ENCODE peak calls at places on chromosomes 1 and 21, in six cellular contexts. B is GM23248, M is mesenchymal stem cell, E is IMR-90, N is left lung, H is A549. C is an unnamed sample.
A peak's percentile ranks its signal among the peaks of the same experiment; 100 is the strongest.

GRCh38 chr21:33993286-33994231 is 78.0 kb upstream of the ATP5PO start:
- DNase-seq in N (peak; percentile 52), M (no peak), B (no peak), H (no peak), E (no peak), C (no peak)

GRCh38 chr1:29236993-29237905 is 927 bp downstream of the PTPRU start:
- DNase-seq in B (peak; percentile 73), E (peak; percentile 45), M (peak; percentile 68), H (no peak), N (no peak), C (no peak)

GRCh38 chr1:18495635-18496034 is 14.9 kb downstream of the KLHDC7A start:
- DNase-seq in M (no peak), B (no peak), H (no peak), E (no peak), N (no peak), C (no peak)

GRCh38 chr1:94876362-94876761 is 50.5 kb downstream of the CNN3 start:
- DNase-seq in N (no peak), B (peak; percentile 65), H (no peak), E (peak; percentile 76), M (no peak), C (no peak)

GRCh38 chr1:215645861-215646260 is 78.8 kb downstream of the KCTD3 start:
- DNase-seq in H (no peak), E (no peak), B (no peak), M (no peak), N (no peak), C (no peak)

GRCh38 chr1:117686907-117687306 is 81.1 kb downstream of the TENT5C start:
- DNase-seq in E (peak; percentile 65), B (peak; percentile 51), H (no peak), N (no peak), M (peak; percentile 85), C (no peak)

GRCh38 chr1:165168466-165168865 is 188.0 kb downstream of the LMX1A start:
- DNase-seq in H (no peak), M (no peak), B (no peak), E (no peak), N (no peak), C (peak; percentile 42)

GRCh38 chr1:93749487-93749886 is 67.8 kb upstream of the BCAR3 start:
- DNase-seq in H (no peak), N (no peak), E (no peak), B (no peak), M (no peak), C (no peak)

GRCh38 chr21:34073749-34074282 is 438 bp downstream of the MRPS6 start:
- DNase-seq in N (peak; percentile 48), M (no peak), E (no peak), H (no peak), B (peak; percentile 68), C (no peak)

GRCh38 chr1:209387969-209388329 is 195.6 kb upstream of the CAMK1G start:
- DNase-seq in E (peak; percentile 51), H (no peak), B (peak; percentile 45), N (no peak), M (no peak), C (no peak)

GRCh38 chr1:218480137-218480536 is 135.0 kb downstream of the TGFB2 start:
- DNase-seq in M (peak; percentile 91), B (peak; percentile 95), N (no peak), E (peak; percentile 97), H (no peak), C (no peak)

GRCh38 chr21:46421191-46421750 is 37.4 kb upstream of the DIP2A start:
- DNase-seq in E (no peak), H (no peak), B (no peak), M (no peak), N (no peak), C (no peak)

GRCh38 chr1:247110627-247111258 is 6.6 kb upstream of the ZNF669 start:
- DNase-seq in M (peak; percentile 19), B (peak; percentile 62), N (no peak), E (peak; percentile 6), H (no peak), C (no peak)

GRCh38 chr1:6648556-6648955 is 23.9 kb downstream of the THAP3 start:
- DNase-seq in E (no peak), B (no peak), N (no peak), M (no peak), H (no peak), C (no peak)

GRCh38 chr1:54582566-54583306 is 34.7 kb downstream of the ACOT11 start:
- DNase-seq in E (no peak), N (no peak), B (no peak), M (no peak), H (no peak), C (no peak)

GRCh38 chr1:220528049-220528678 is at the start of gene MARK1:
- DNase-seq in M (peak; percentile 29), H (peak; percentile 31), B (peak; percentile 68), E (no peak), N (peak; percentile 57), C (no peak)

GRCh38 chr1:209633335-209633997 is 18.8 kb downstream of the LAMB3 start:
- DNase-seq in M (no peak), H (no peak), E (peak; percentile 57), N (no peak), B (peak; percentile 45), C (no peak)

DNA sequence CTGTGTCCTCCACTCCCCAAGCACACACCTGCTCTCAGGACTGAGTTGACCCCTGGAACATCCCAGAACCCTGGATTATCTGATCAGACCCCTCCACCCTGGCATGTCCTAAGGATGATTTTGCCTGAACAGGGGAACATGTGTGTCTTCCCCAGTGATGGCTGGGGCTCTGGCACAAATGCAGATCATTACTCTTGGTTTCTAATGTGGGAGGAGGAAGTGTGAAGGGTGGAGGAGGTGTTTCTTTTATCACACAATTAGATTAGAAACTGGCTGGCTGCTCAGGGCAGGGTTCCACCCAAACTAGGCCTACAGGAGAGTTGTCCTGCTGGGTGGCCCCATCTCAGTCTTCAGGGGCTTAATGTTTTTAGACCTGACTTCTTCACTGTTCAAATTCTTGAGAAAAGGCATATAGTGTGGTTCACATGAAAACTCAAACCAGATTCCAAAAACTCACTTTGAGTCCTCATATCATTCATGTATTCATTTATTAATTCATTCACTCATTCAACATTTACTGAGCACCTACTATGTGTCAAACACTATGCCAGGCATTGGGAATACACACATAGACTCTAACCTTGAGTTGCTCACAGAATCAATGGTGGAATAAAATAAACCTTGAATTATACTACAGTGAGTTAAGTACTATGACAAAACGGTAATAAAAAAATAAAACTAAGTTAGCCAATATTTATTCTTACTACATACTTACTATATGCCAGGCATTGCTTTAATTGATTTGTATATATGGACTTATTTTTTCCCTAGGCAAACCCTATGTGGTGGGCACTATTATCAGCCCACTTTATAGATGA is 221.9 kb upstream of the JUN start:
- DNase-seq in N (no peak), E (no peak), H (no peak), B (no peak), M (no peak), C (no peak)
- H3K27ac ChIP-seq in N (no peak overlapping the region), E (no peak overlapping the region), H (no peak overlapping the region), B (no peak overlapping the region), M (no peak overlapping the region), C (no peak overlapping the region)

GRCh38 chr1:13792429-13792828 is 92.4 kb downstream of the PRDM2 start:
- DNase-seq in N (no peak), M (no peak), B (peak; percentile 86), E (peak; percentile 66), H (no peak), C (no peak)
- H3K27ac ChIP-seq in N (no peak overlapping the region), M (no peak overlapping the region), B (peak overlapping the region; percentile 25), E (no peak overlapping the region), H (no peak overlapping the region), C (peak overlapping the region; percentile 21)

DNA sequence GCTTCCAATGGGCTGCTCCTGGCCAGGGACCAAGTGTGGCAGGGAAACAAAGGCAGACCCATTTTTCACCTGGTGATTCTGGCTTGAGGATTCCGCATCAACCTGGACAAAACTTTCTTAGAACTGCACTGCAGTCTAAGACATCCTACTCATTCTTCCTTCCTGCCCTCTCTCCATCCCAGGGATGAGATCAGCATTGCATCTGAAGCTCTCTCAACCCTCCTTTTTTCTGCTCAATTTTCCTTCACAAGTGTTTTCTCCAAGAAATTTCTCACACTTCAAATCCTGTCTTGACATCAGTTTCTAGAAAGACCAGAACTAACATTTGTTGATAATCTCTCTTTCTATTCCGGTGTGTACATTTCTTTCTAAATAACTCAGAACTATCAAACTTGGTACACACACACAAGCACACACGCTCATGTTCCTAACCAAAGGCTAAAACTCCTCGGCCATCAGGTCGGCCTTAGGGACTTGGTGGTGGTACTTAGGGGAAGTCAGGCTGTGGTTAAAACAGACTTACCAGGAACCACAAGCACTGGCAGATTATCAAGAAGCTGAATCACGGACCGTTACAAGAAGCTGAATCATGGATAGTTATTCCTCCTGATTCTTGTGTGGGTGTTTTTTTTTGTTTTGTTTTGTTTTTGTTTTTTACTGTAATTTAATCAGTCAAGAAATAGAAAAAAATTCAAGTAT is 21.0 kb upstream of the CXADR start:
- DNase-seq in M (peak; percentile 94), E (peak; percentile 99), N (peak; percentile 47), B (peak; percentile 96), H (peak; percentile 7), C (no peak)
- H3K27ac ChIP-seq in M (peak overlapping the region; percentile 51), E (peak overlapping the region; percentile 22), N (peak overlapping the region; percentile 29), B (peak overlapping the region; percentile 44), H (peak overlapping the region; percentile 69), C (peak overlapping the region; percentile 15)

DNA sequence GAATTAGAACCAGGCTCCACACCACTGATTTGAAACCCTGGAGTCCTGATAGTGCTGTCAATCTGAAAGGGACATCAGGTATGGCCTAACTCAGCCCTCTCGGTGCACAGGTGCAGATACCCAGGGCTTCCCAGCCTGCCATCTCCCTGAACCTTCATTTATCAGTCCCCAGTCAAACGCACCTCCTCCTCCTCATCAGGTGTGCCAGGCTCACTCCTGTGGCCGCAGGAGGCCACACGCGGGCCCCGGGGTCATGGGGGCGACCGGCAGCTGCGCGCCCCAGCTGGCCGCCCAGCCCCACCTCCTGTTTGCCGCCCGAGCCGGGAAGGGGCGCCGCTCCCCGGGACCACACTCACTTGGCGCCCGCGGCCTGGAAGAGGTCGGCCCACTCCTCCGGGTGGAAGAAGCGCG is 543 bp downstream of the FUCA1 start:
- DNase-seq in B (no peak), H (no peak), E (no peak), M (no peak), N (no peak), C (no peak)
- H3K27ac ChIP-seq in B (no peak overlapping the region), H (peak overlapping the region; percentile 88), E (no peak overlapping the region), M (no peak overlapping the region), N (peak overlapping the region; percentile 68), C (peak overlapping the region; percentile 69)

DNA sequence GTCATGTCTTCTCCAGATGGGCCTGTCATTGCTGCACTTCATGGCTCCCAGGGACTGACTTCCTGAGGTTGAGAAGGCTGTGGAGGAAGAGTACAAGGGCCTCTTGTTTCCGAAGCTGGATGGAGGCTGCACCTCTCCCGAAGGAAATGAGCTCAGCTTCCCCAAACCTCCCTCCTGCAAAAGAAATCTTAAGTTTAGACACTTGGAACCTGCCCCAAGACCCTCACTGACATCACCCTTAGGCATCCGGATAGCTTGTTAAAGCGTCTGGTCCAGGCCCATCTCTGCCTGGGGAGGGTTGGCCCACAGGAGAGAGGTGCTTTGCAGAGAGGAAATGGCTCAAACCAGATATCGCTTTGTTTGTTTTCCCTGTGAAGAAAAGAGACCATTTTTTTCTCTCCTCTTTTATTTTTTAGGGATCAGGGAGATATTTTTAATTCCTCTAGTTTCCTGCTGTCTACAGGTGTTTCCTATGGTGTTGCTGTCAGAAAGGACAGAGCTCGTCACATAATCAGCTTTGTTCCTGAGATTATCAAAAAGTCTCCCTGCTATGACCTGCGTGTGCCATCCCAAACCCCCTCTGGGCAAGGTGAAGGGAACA is 25.0 kb downstream of the RCSD1 start:
- DNase-seq in N (no peak), E (no peak), B (no peak), H (no peak), M (no peak), C (no peak)
- H3K27ac ChIP-seq in N (no peak overlapping the region), E (no peak overlapping the region), B (no peak overlapping the region), H (no peak overlapping the region), M (no peak overlapping the region), C (no peak overlapping the region)